ENCODE peak calls at places on chromosomes 4 and X, in nine cellular contexts. W is activated T-cell treated with anti-CD3 and anti-CD28 coated beads for 1 hour; K is adrenal gland; J is mesendoderm; R is WTC11; B is H4; P is stimulated activated CD8-positive, alpha-beta memory T cell treated with anti-CD3 and anti-CD28 coated beads, Interleukin-15, amount 100 ng/mL, for 24 hours; N is ureter; F is hypothalamus. X is an unnamed sample.

GRCh38 chr4:123674752-123675151 is 278.2 kb downstream of the SPRY1 start:
- DNase-seq in W (no peak), K (no peak), J (no peak), R (no peak), B (no peak), P (no peak), N (no peak), F (no peak), X (no peak)

GRCh38 chrX:78019586-78020483 is 50.4 kb upstream of the PGAM4 start:
- DNase-seq in W (no peak), K (no peak), J (no peak), R (no peak), B (no peak), P (no peak), N (no peak), F (no peak), X (no peak)

GRCh38 chr4:6834867-6835266 is 52.3 kb downstream of the KIAA0232 start:
- DNase-seq in W (no peak), K (no peak), J (peak), R (no peak), B (no peak), P (no peak), N (no peak), F (no peak), X (no peak)

GRCh38 chr4:67550491-67551256 is 5.4 kb upstream of the CENPC start:
- DNase-seq in W (no peak), K (no peak), J (no peak), R (no peak), B (no peak), P (no peak), N (no peak), F (no peak), X (no peak)

GRCh38 chrX:27890611-27891010 is 82.8 kb downstream of the MAGEB10 start:
- DNase-seq in W (no peak), K (no peak), J (peak), R (no peak), B (peak), P (no peak), N (no peak), F (no peak), X (no peak)

GRCh38 chrX:333611-334311 is 15.2 kb upstream of the GTPBP6 start:
- DNase-seq in W (no peak), K (no peak), J (no peak), R (no peak), B (no peak), P (no peak), N (no peak), F (no peak), X (no peak)

GRCh38 chr4:151674804-151675290 is 86.0 kb downstream of the GATB start:
- DNase-seq in W (no peak), K (peak), J (peak), R (peak), B (no peak), P (no peak), N (peak), F (peak), X (no peak)

GRCh38 chr4:145482209-145483021 is 762 bp downstream of the SMAD1 start:
- DNase-seq in W (peak), K (peak), J (peak), R (peak), B (peak), P (peak), N (peak), F (peak), X (no peak)

GRCh38 chr4:36269533-36269932 is 11.9 kb upstream of the DTHD1 start:
- DNase-seq in W (no peak), K (no peak), J (no peak), R (no peak), B (no peak), P (no peak), N (no peak), F (no peak), X (no peak)

GRCh38 chr4:81550005-81550896 is 78.5 kb upstream of the RASGEF1B start:
- DNase-seq in W (no peak), K (peak), J (no peak), R (no peak), B (no peak), P (no peak), N (no peak), F (no peak), X (no peak)

GRCh38 chr4:47469951-47470350 is 6.4 kb upstream of the COMMD8 start:
- DNase-seq in W (no peak), K (no peak), J (no peak), R (no peak), B (no peak), P (no peak), N (no peak), F (no peak), X (no peak)

GRCh38 chrX:73401591-73402266 is 45.1 kb upstream of the CDX4 start:
- DNase-seq in W (no peak), K (no peak), J (peak), R (peak), B (no peak), P (no peak), N (no peak), F (no peak), X (no peak)

GRCh38 chr4:6885953-6886557 is 23.6 kb upstream of the TBC1D14 start:
- DNase-seq in W (no peak), K (peak), J (peak), R (no peak), B (no peak), P (no peak), N (no peak), F (no peak), X (no peak)